ENCODE peak calls at places on chromosomes 3 and 15, in ten cellular contexts. A is tibial artery, J is pancreas, O is HFF-Myc, L is retinal pigment epithelial cell, F is kidney, Q is progenitor cell of endocrine pancreas, G is fibroblast of the aortic adventitia, D is RWPE2, M is GM13977. W is an unnamed sample.

GRCh38 chr3:24177201-24177600 is 232.1 kb downstream of the NR1D2 start:
- DNase-seq in G (no peak), A (no peak), D (no peak), F (no peak), L (no peak), O (no peak), M (no peak), Q (no peak), J (no peak), W (no peak)

GRCh38 chr15:95559875-95560394 is 770.6 kb upstream of the NR2F2 start:
- DNase-seq in A (peak; percentile 76), O (peak; percentile 66), M (no peak), D (peak; percentile 88), G (peak; percentile 95), F (no peak), J (no peak), Q (no peak), L (no peak), W (no peak)

GRCh38 chr3:102124301-102125158 is 275.2 kb downstream of the NFKBIZ start:
- DNase-seq in Q (no peak), F (no peak), D (no peak), A (no peak), O (no peak), G (peak; percentile 61), J (no peak), M (no peak), L (no peak), W (no peak)

GRCh38 chr3:16461463-16462245 is 51.8 kb downstream of the RFTN1 start:
- DNase-seq in D (no peak), M (no peak), Q (no peak), G (no peak), O (no peak), F (no peak), L (no peak), J (no peak), A (no peak), W (no peak)

GRCh38 chr3:24254649-24255048 is 240.0 kb downstream of the THRB start:
- DNase-seq in D (no peak), Q (no peak), J (no peak), F (no peak), L (peak; percentile 44), G (peak; percentile 79), M (no peak), O (no peak), A (no peak), W (no peak)

GRCh38 chr3:14774431-14774830 is 44.3 kb upstream of the FGD5 start:
- DNase-seq in L (no peak), O (no peak), J (no peak), G (no peak), A (no peak), D (no peak), F (no peak), M (no peak), Q (no peak), W (no peak)

GRCh38 chr3:138944842-138945645 is 1.9 kb downstream of the FOXL2 start:
- DNase-seq in F (peak; percentile 72), L (no peak), J (no peak), A (no peak), O (no peak), G (no peak), D (no peak), Q (peak; percentile 27), M (no peak), W (no peak)

GRCh38 chr3:190558796-190559195 is 44.9 kb downstream of the IL1RAP start:
- DNase-seq in G (no peak), O (no peak), D (no peak), A (no peak), F (no peak), J (no peak), M (no peak), L (no peak), Q (no peak), W (no peak)

GRCh38 chr3:194313642-194314430 is 37.3 kb downstream of the CPN2 start:
- DNase-seq in O (no peak), Q (no peak), L (no peak), D (peak; percentile 43), A (peak; percentile 82), J (no peak), F (peak; percentile 71), G (peak; percentile 74), M (no peak), W (no peak)

GRCh38 chr3:186315581-186316354 is 46.3 kb downstream of the DGKG start:
- DNase-seq in L (no peak), M (no peak), G (peak; percentile 15), F (no peak), D (no peak), J (no peak), O (no peak), Q (no peak), A (no peak), W (no peak)

GRCh38 chr15:85627245-85627935 is 167.3 kb downstream of the KLHL25 start:
- DNase-seq in L (no peak), A (no peak), Q (no peak), M (no peak), D (no peak), G (no peak), J (no peak), O (no peak), F (no peak), W (no peak)

GRCh38 chr3:154730221-154730620 is 300.2 kb upstream of the GPR149 start:
- DNase-seq in D (no peak), Q (no peak), O (no peak), A (no peak), G (peak; percentile 9), L (peak; percentile 46), M (no peak), J (no peak), F (no peak), W (no peak)
- TF ChIP-seq CTCF in D (no peak), Q (no peak), O (no peak), A (no peak), G (no peak), L (peak; percentile 53), M (no peak), J (no peak), F (peak; percentile 44), W (peak; percentile 18)

GRCh38 chr3:51718547-51719412 is 11.9 kb downstream of the GRM2 start:
- DNase-seq in M (peak; percentile 86), A (no peak), J (peak; percentile 70), G (peak; percentile 17), O (no peak), L (no peak), D (no peak), Q (peak; percentile 54), F (no peak), W (peak; percentile 68)
- TF ChIP-seq CTCF in M (peak; percentile 87), A (peak; percentile 22), J (peak; percentile 47), G (peak; percentile 59), O (peak; percentile 85), L (peak; percentile 84), D (peak; percentile 58), Q (peak; percentile 73), F (peak; percentile 72), W (peak; percentile 71)

GRCh38 chr3:171183042-171183441 is 156.5 kb upstream of the SLC2A2 start:
- DNase-seq in Q (no peak), F (no peak), L (no peak), M (no peak), D (no peak), O (no peak), A (no peak), G (no peak), J (no peak), W (no peak)
- TF ChIP-seq CTCF in Q (peak; percentile 19), F (no peak), L (peak; percentile 15), M (no peak), D (peak; percentile 6), O (peak; percentile 27), A (no peak), G (peak; percentile 10), J (peak; percentile 10), W (peak; percentile 50)

DNA sequence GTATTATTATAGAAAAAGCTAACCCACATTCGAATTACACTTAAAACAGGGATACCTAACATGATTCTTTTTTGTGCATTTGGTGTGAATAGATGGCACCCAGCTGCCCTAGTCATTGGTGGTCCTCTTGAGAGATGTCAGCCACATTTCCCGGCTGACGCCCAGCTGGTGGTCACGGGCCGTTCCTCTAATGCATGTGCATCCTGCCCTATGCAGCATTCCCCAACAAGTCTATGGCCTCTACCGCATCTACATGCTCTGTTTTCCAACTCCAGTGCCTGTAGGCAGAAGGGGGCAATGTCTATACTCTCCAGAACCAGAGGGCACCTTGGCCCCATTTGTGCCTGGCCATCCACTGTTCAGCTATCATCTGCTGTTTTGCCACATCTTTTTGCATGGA is 78.6 kb upstream of the PRICKLE2 start:
- DNase-seq in L (no peak), O (no peak), F (no peak), M (no peak), A (no peak), J (no peak), D (no peak), Q (no peak), G (no peak), W (no peak)
- TF ChIP-seq CTCF in L (no peak), O (no peak), F (no peak), M (no peak), A (no peak), J (no peak), D (no peak), Q (no peak), G (no peak), W (no peak)

DNA sequence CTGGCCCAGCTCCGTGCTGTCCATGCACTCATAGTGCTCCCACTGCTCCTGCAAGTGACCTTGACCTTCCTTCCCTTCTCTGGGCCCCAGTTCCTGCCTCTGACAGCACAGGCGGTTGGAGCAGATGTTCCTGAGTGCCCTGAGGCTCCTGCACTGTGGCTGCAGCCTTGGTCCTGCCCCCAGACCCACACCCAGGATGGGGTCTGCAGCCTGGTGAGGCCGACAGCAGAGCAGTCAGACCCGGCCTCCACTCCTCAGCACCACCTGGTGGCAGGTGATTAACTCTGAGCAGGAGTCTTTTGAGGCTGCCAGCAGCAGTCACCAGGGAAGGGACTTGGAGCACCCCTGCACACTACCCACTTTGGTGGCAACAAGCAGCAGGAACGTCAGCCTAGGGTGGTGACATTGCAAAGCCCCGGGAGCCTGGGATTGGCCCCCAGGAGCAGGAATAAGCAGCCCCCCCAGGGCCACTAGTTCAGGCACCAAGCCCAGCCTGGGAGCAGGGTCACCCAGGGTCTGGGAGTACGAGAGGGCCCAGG is 64.6 kb downstream of the CYP11A1 start:
- DNase-seq in D (no peak), A (no peak), M (peak; percentile 84), F (no peak), Q (peak; percentile 53), G (peak; percentile 45), J (no peak), O (no peak), L (no peak), W (no peak)
- TF ChIP-seq CTCF in D (peak; percentile 94), A (peak; percentile 55), M (peak; percentile 82), F (peak; percentile 66), Q (peak; percentile 76), G (peak; percentile 76), J (peak; percentile 34), O (peak; percentile 57), L (peak; percentile 80), W (peak; percentile 88)

DNA sequence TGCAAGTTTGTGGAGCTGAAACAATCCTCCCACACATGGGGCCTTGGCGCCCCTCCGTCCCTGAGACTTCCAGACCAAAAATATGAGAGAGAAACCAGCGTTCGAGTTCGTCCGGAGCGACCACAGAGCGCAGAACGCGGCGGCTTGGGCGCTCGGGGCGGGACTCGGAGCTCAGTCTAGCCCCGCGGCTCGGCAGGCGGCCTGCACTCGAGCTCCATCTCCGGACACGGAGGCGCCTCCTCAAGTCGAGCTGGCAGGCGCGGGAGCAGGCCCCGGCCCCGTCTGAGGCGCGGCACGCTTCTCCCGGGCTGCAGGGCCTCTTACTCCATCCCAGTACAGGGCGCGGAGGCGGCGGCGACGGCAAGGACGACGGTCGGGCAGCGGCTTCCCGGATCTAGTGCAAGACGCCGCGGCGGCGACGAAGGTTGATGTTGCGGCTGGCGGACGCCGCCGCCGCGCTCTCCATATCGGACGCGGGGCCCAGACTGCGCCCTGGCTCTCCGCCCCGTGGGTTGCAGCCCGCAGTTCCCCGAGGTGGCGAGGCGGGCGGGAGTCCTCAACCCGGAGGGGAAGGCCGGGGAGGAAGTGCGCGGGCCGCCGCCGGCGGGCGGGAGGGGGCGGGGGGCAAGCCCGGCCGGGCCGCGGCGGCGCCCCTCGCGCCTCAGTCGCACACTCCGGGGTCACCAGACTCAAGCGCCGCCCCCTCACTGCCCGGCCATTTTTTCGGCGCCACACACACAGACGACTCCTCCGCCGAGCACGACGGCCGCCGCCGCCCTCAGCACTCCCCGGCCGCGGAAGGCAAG is 674 bp downstream of the MSL2 start:
- DNase-seq in O (no peak), M (peak; percentile 86), L (no peak), A (peak; percentile 80), D (peak; percentile 82), F (peak; percentile 95), G (peak; percentile 60), J (peak; percentile 78), Q (peak; percentile 61), W (peak; percentile 96)
- TF ChIP-seq CTCF in O (no peak), M (no peak), L (no peak), A (no peak), D (no peak), F (no peak), G (no peak), J (no peak), Q (no peak), W (no peak)